ENCODE peak calls at places on chromosomes 11 and 22, in ten cellular contexts. One of them, this sample, is unnamed.

GRCh38 chr11:65915101-65915820 is 3.6 kb downstream of the C11orf68 start:
- DNase-seq in ELF-1: no peak
- DNase-seq in fibroblast of the conjunctiva: no peak
- DNase-seq in dermis blood vessel endothelial cell: no peak
- DNase-seq in NCI-H146: no peak
- DNase-seq in Right ventricle myocardium inferior: no peak
- DNase-seq in stomach: no peak
- DNase-seq in LNCaP clone FGC: no peak
- DNase-seq in foreskin fibroblast: no peak
- DNase-seq in cardiac fibroblast: no peak
- DNase-seq in this sample: no peak

GRCh38 chr11:64745523-64746328 is 1.8 kb upstream of the RASGRP2 start:
- DNase-seq in ELF-1: peak; percentile 72
- DNase-seq in fibroblast of the conjunctiva: no peak
- DNase-seq in dermis blood vessel endothelial cell: peak; percentile 67
- DNase-seq in NCI-H146: peak; percentile 65
- DNase-seq in Right ventricle myocardium inferior: peak; percentile 96
- DNase-seq in stomach: peak; percentile 58
- DNase-seq in LNCaP clone FGC: no peak
- DNase-seq in foreskin fibroblast: peak; percentile 79
- DNase-seq in cardiac fibroblast: peak; percentile 53
- DNase-seq in this sample: peak; percentile 68

GRCh38 chr11:10666556-10666955 is 27.0 kb downstream of the IRAG1 start:
- DNase-seq in ELF-1: no peak
- DNase-seq in fibroblast of the conjunctiva: no peak
- DNase-seq in dermis blood vessel endothelial cell: no peak
- DNase-seq in NCI-H146: no peak
- DNase-seq in Right ventricle myocardium inferior: no peak
- DNase-seq in stomach: no peak
- DNase-seq in LNCaP clone FGC: no peak
- DNase-seq in foreskin fibroblast: peak; percentile 64
- DNase-seq in cardiac fibroblast: no peak
- DNase-seq in this sample: no peak

GRCh38 chr11:20156876-20157613 is 3.2 kb downstream of the DBX1 start:
- DNase-seq in ELF-1: peak; percentile 42
- DNase-seq in fibroblast of the conjunctiva: no peak
- DNase-seq in dermis blood vessel endothelial cell: no peak
- DNase-seq in NCI-H146: no peak
- DNase-seq in Right ventricle myocardium inferior: no peak
- DNase-seq in stomach: no peak
- DNase-seq in LNCaP clone FGC: no peak
- DNase-seq in foreskin fibroblast: no peak
- DNase-seq in cardiac fibroblast: no peak
- DNase-seq in this sample: no peak

GRCh38 chr22:26561756-26562417 is 28.0 kb downstream of the TPST2 start:
- DNase-seq in ELF-1: no peak
- DNase-seq in fibroblast of the conjunctiva: no peak
- DNase-seq in dermis blood vessel endothelial cell: no peak
- DNase-seq in NCI-H146: no peak
- DNase-seq in Right ventricle myocardium inferior: peak; percentile 80
- DNase-seq in stomach: peak; percentile 58
- DNase-seq in LNCaP clone FGC: no peak
- DNase-seq in foreskin fibroblast: no peak
- DNase-seq in cardiac fibroblast: no peak
- DNase-seq in this sample: no peak

GRCh38 chr22:40509401-40510134 is 127.0 kb downstream of the MRTFA start:
- DNase-seq in ELF-1: peak; percentile 27
- DNase-seq in fibroblast of the conjunctiva: peak; percentile 83
- DNase-seq in dermis blood vessel endothelial cell: peak; percentile 15
- DNase-seq in NCI-H146: no peak
- DNase-seq in Right ventricle myocardium inferior: no peak
- DNase-seq in stomach: peak; percentile 34
- DNase-seq in LNCaP clone FGC: no peak
- DNase-seq in foreskin fibroblast: peak; percentile 78
- DNase-seq in cardiac fibroblast: peak; percentile 100
- DNase-seq in this sample: peak; percentile 73

GRCh38 chr11:28303477-28304191 is 195.4 kb downstream of the METTL15 start:
- DNase-seq in ELF-1: no peak
- DNase-seq in fibroblast of the conjunctiva: no peak
- DNase-seq in dermis blood vessel endothelial cell: peak; percentile 24
- DNase-seq in NCI-H146: no peak
- DNase-seq in Right ventricle myocardium inferior: no peak
- DNase-seq in stomach: no peak
- DNase-seq in LNCaP clone FGC: no peak
- DNase-seq in foreskin fibroblast: no peak
- DNase-seq in cardiac fibroblast: peak; percentile 18
- DNase-seq in this sample: no peak

GRCh38 chr22:44627521-44628139 is 74.4 kb upstream of the PRR5 start:
- DNase-seq in ELF-1: peak; percentile 79
- DNase-seq in fibroblast of the conjunctiva: no peak
- DNase-seq in dermis blood vessel endothelial cell: no peak
- DNase-seq in NCI-H146: no peak
- DNase-seq in Right ventricle myocardium inferior: no peak
- DNase-seq in stomach: no peak
- DNase-seq in LNCaP clone FGC: no peak
- DNase-seq in foreskin fibroblast: no peak
- DNase-seq in cardiac fibroblast: no peak
- DNase-seq in this sample: no peak

GRCh38 chr22:37383342-37383741 is 43.9 kb downstream of the ELFN2 start:
- DNase-seq in ELF-1: no peak
- DNase-seq in fibroblast of the conjunctiva: no peak
- DNase-seq in dermis blood vessel endothelial cell: no peak
- DNase-seq in NCI-H146: no peak
- DNase-seq in Right ventricle myocardium inferior: no peak
- DNase-seq in stomach: no peak
- DNase-seq in LNCaP clone FGC: no peak
- DNase-seq in foreskin fibroblast: no peak
- DNase-seq in cardiac fibroblast: no peak
- DNase-seq in this sample: no peak

GRCh38 chr11:66637557-66638176 is 836 bp upstream of the RBM4 start:
- DNase-seq in ELF-1: no peak
- DNase-seq in fibroblast of the conjunctiva: no peak
- DNase-seq in dermis blood vessel endothelial cell: no peak
- DNase-seq in NCI-H146: no peak
- DNase-seq in Right ventricle myocardium inferior: no peak
- DNase-seq in stomach: no peak
- DNase-seq in LNCaP clone FGC: no peak
- DNase-seq in foreskin fibroblast: peak; percentile 48
- DNase-seq in cardiac fibroblast: no peak
- DNase-seq in this sample: no peak

GRCh38 chr11:65125197-65126056 is 3.3 kb downstream of the MRPL49 start:
- DNase-seq in ELF-1: no peak
- DNase-seq in fibroblast of the conjunctiva: no peak
- DNase-seq in dermis blood vessel endothelial cell: no peak
- DNase-seq in NCI-H146: no peak
- DNase-seq in Right ventricle myocardium inferior: no peak
- DNase-seq in stomach: no peak
- DNase-seq in LNCaP clone FGC: no peak
- DNase-seq in foreskin fibroblast: no peak
- DNase-seq in cardiac fibroblast: no peak
- DNase-seq in this sample: no peak

GRCh38 chr11:79076526-79077115 is 364.2 kb downstream of the TENM4 start:
- DNase-seq in ELF-1: no peak
- DNase-seq in fibroblast of the conjunctiva: no peak
- DNase-seq in dermis blood vessel endothelial cell: peak; percentile 65
- DNase-seq in NCI-H146: peak; percentile 33
- DNase-seq in Right ventricle myocardium inferior: no peak
- DNase-seq in stomach: peak; percentile 50
- DNase-seq in LNCaP clone FGC: no peak
- DNase-seq in foreskin fibroblast: peak; percentile 69
- DNase-seq in cardiac fibroblast: peak; percentile 57
- DNase-seq in this sample: peak; percentile 45

GRCh38 chr11:28227460-28227859 is 119.3 kb downstream of the METTL15 start:
- DNase-seq in ELF-1: no peak
- DNase-seq in fibroblast of the conjunctiva: no peak
- DNase-seq in dermis blood vessel endothelial cell: no peak
- DNase-seq in NCI-H146: no peak
- DNase-seq in Right ventricle myocardium inferior: no peak
- DNase-seq in stomach: no peak
- DNase-seq in LNCaP clone FGC: no peak
- DNase-seq in foreskin fibroblast: no peak
- DNase-seq in cardiac fibroblast: no peak
- DNase-seq in this sample: no peak

GRCh38 chr11:36077886-36078685 is 134.2 kb downstream of the LDLRAD3 start:
- DNase-seq in ELF-1: no peak
- DNase-seq in fibroblast of the conjunctiva: no peak
- DNase-seq in dermis blood vessel endothelial cell: peak; percentile 45
- DNase-seq in NCI-H146: no peak
- DNase-seq in Right ventricle myocardium inferior: no peak
- DNase-seq in stomach: no peak
- DNase-seq in LNCaP clone FGC: no peak
- DNase-seq in foreskin fibroblast: peak; percentile 51
- DNase-seq in cardiac fibroblast: no peak
- DNase-seq in this sample: no peak

GRCh38 chr11:44743326-44743725 is 16.6 kb downstream of the TSPAN18 start:
- DNase-seq in ELF-1: peak; percentile 32
- DNase-seq in fibroblast of the conjunctiva: no peak
- DNase-seq in dermis blood vessel endothelial cell: no peak
- DNase-seq in NCI-H146: no peak
- DNase-seq in Right ventricle myocardium inferior: no peak
- DNase-seq in stomach: no peak
- DNase-seq in LNCaP clone FGC: no peak
- DNase-seq in foreskin fibroblast: no peak
- DNase-seq in cardiac fibroblast: no peak
- DNase-seq in this sample: no peak

GRCh38 chr11:8309311-8309710 is 45.6 kb upstream of the LMO1 start:
- DNase-seq in ELF-1: no peak
- DNase-seq in fibroblast of the conjunctiva: no peak
- DNase-seq in dermis blood vessel endothelial cell: no peak
- DNase-seq in NCI-H146: no peak
- DNase-seq in Right ventricle myocardium inferior: no peak
- DNase-seq in stomach: no peak
- DNase-seq in LNCaP clone FGC: no peak
- DNase-seq in foreskin fibroblast: no peak
- DNase-seq in cardiac fibroblast: no peak
- DNase-seq in this sample: no peak

GRCh38 chr11:132686827-132687370 is 845.4 kb downstream of the OPCML start:
- DNase-seq in ELF-1: no peak
- DNase-seq in fibroblast of the conjunctiva: no peak
- DNase-seq in dermis blood vessel endothelial cell: peak; percentile 54
- DNase-seq in NCI-H146: no peak
- DNase-seq in Right ventricle myocardium inferior: no peak
- DNase-seq in stomach: no peak
- DNase-seq in LNCaP clone FGC: no peak
- DNase-seq in foreskin fibroblast: no peak
- DNase-seq in cardiac fibroblast: peak; percentile 17
- DNase-seq in this sample: no peak

GRCh38 chr11:76669901-76670474 is 559 bp downstream of the LRRC32 start:
- DNase-seq in ELF-1: peak; percentile 49
- DNase-seq in fibroblast of the conjunctiva: peak; percentile 31
- DNase-seq in dermis blood vessel endothelial cell: peak; percentile 82
- DNase-seq in NCI-H146: no peak
- DNase-seq in Right ventricle myocardium inferior: peak; percentile 65
- DNase-seq in stomach: no peak
- DNase-seq in LNCaP clone FGC: no peak
- DNase-seq in foreskin fibroblast: peak; percentile 68
- DNase-seq in cardiac fibroblast: peak; percentile 91
- DNase-seq in this sample: no peak

GRCh38 chr11:127226376-127226775 is 225.8 kb upstream of the KIRREL3 start:
- DNase-seq in ELF-1: no peak
- DNase-seq in fibroblast of the conjunctiva: no peak
- DNase-seq in dermis blood vessel endothelial cell: no peak
- DNase-seq in NCI-H146: no peak
- DNase-seq in Right ventricle myocardium inferior: no peak
- DNase-seq in stomach: no peak
- DNase-seq in LNCaP clone FGC: no peak
- DNase-seq in foreskin fibroblast: no peak
- DNase-seq in cardiac fibroblast: no peak
- DNase-seq in this sample: no peak

GRCh38 chr11:3859373-3859881 is 4.0 kb downstream of the STIM1 start:
- DNase-seq in ELF-1: no peak
- DNase-seq in fibroblast of the conjunctiva: no peak
- DNase-seq in dermis blood vessel endothelial cell: no peak
- DNase-seq in NCI-H146: peak; percentile 31
- DNase-seq in Right ventricle myocardium inferior: peak; percentile 78
- DNase-seq in stomach: peak; percentile 73
- DNase-seq in LNCaP clone FGC: no peak
- DNase-seq in foreskin fibroblast: no peak
- DNase-seq in cardiac fibroblast: no peak
- DNase-seq in this sample: no peak

GRCh38 chr11:124902616-124903015 is 5.0 kb upstream of the ROBO4 start:
- DNase-seq in ELF-1: no peak
- DNase-seq in fibroblast of the conjunctiva: no peak
- DNase-seq in dermis blood vessel endothelial cell: no peak
- DNase-seq in NCI-H146: no peak
- DNase-seq in Right ventricle myocardium inferior: no peak
- DNase-seq in stomach: no peak
- DNase-seq in LNCaP clone FGC: no peak
- DNase-seq in foreskin fibroblast: peak; percentile 62
- DNase-seq in cardiac fibroblast: no peak
- DNase-seq in this sample: no peak

GRCh38 chr22:28034760-28035401 is 115.8 kb upstream of the PITPNB start:
- DNase-seq in ELF-1: no peak
- DNase-seq in fibroblast of the conjunctiva: peak; percentile 20
- DNase-seq in dermis blood vessel endothelial cell: peak; percentile 91
- DNase-seq in NCI-H146: peak; percentile 65
- DNase-seq in Right ventricle myocardium inferior: peak; percentile 79
- DNase-seq in stomach: peak; percentile 78
- DNase-seq in LNCaP clone FGC: no peak
- DNase-seq in foreskin fibroblast: peak; percentile 79
- DNase-seq in cardiac fibroblast: peak; percentile 79
- DNase-seq in this sample: peak; percentile 82

GRCh38 chr22:43412808-43413785 is 1.3 kb downstream of the MPPED1 start:
- DNase-seq in ELF-1: no peak
- DNase-seq in fibroblast of the conjunctiva: no peak
- DNase-seq in dermis blood vessel endothelial cell: no peak
- DNase-seq in NCI-H146: peak; percentile 70
- DNase-seq in Right ventricle myocardium inferior: no peak
- DNase-seq in stomach: no peak
- DNase-seq in LNCaP clone FGC: no peak
- DNase-seq in foreskin fibroblast: no peak
- DNase-seq in cardiac fibroblast: no peak
- DNase-seq in this sample: no peak

GRCh38 chr11:64251986-64252837 is 882 bp downstream of the PLCB3 start:
- DNase-seq in ELF-1: no peak
- DNase-seq in fibroblast of the conjunctiva: no peak
- DNase-seq in dermis blood vessel endothelial cell: peak; percentile 40
- DNase-seq in NCI-H146: peak; percentile 64
- DNase-seq in Right ventricle myocardium inferior: peak; percentile 75
- DNase-seq in stomach: peak; percentile 78
- DNase-seq in LNCaP clone FGC: no peak
- DNase-seq in foreskin fibroblast: peak; percentile 80
- DNase-seq in cardiac fibroblast: peak; percentile 57
- DNase-seq in this sample: peak; percentile 34

GRCh38 chr11:73931951-73932350 is 18.9 kb upstream of the DNAJB13 start:
- DNase-seq in ELF-1: no peak
- DNase-seq in fibroblast of the conjunctiva: no peak
- DNase-seq in dermis blood vessel endothelial cell: no peak
- DNase-seq in NCI-H146: no peak
- DNase-seq in Right ventricle myocardium inferior: no peak
- DNase-seq in stomach: no peak
- DNase-seq in LNCaP clone FGC: no peak
- DNase-seq in foreskin fibroblast: no peak
- DNase-seq in cardiac fibroblast: no peak
- DNase-seq in this sample: no peak

GRCh38 chr11:46537121-46537520 is 56.7 kb downstream of the AMBRA1 start:
- DNase-seq in ELF-1: peak; percentile 31
- DNase-seq in fibroblast of the conjunctiva: no peak
- DNase-seq in dermis blood vessel endothelial cell: peak; percentile 35
- DNase-seq in NCI-H146: no peak
- DNase-seq in Right ventricle myocardium inferior: no peak
- DNase-seq in stomach: no peak
- DNase-seq in LNCaP clone FGC: no peak
- DNase-seq in foreskin fibroblast: peak; percentile 34
- DNase-seq in cardiac fibroblast: peak; percentile 27
- DNase-seq in this sample: no peak

GRCh38 chr11:128302425-128303186 is 284.8 kb downstream of the ETS1 start:
- DNase-seq in ELF-1: no peak
- DNase-seq in fibroblast of the conjunctiva: no peak
- DNase-seq in dermis blood vessel endothelial cell: no peak
- DNase-seq in NCI-H146: peak; percentile 4
- DNase-seq in Right ventricle myocardium inferior: no peak
- DNase-seq in stomach: no peak
- DNase-seq in LNCaP clone FGC: no peak
- DNase-seq in foreskin fibroblast: no peak
- DNase-seq in cardiac fibroblast: no peak
- DNase-seq in this sample: no peak

GRCh38 chr11:34915136-34916013 is 804 bp downstream of the APIP start:
- DNase-seq in ELF-1: no peak
- DNase-seq in fibroblast of the conjunctiva: no peak
- DNase-seq in dermis blood vessel endothelial cell: peak; percentile 55
- DNase-seq in NCI-H146: peak; percentile 71
- DNase-seq in Right ventricle myocardium inferior: no peak
- DNase-seq in stomach: no peak
- DNase-seq in LNCaP clone FGC: no peak
- DNase-seq in foreskin fibroblast: peak; percentile 58
- DNase-seq in cardiac fibroblast: peak; percentile 46
- DNase-seq in this sample: peak; percentile 58